ENCODE peak calls at places on chromosomes 16 and 17, in seven cellular contexts. One of them, this sample, is unnamed.

GRCh38 chr17:30323895-30324319 is 9.9 kb downstream of the TMIGD1 start:
- DNase-seq in caudate nucleus: no peak
- DNase-seq in head of caudate nucleus: no peak
- DNase-seq in HS-27A: no peak
- DNase-seq in AG09319: no peak
- DNase-seq in EL: peak
- DNase-seq in putamen: no peak
- DNase-seq in this sample: no peak

GRCh38 chr16:85728879-85729278 is 22.0 kb downstream of the C16orf74 start:
- DNase-seq in caudate nucleus: no peak
- DNase-seq in head of caudate nucleus: no peak
- DNase-seq in HS-27A: no peak
- DNase-seq in AG09319: no peak
- DNase-seq in EL: no peak
- DNase-seq in putamen: no peak
- DNase-seq in this sample: no peak

GRCh38 chr16:397736-398332 is 835 bp downstream of the NME4 start:
- DNase-seq in caudate nucleus: peak
- DNase-seq in head of caudate nucleus: peak
- DNase-seq in HS-27A: no peak
- DNase-seq in AG09319: peak
- DNase-seq in EL: peak
- DNase-seq in putamen: peak
- DNase-seq in this sample: peak

GRCh38 chr17:76572201-76572910 is 13.3 kb downstream of the ST6GALNAC2 start:
- DNase-seq in caudate nucleus: no peak
- DNase-seq in head of caudate nucleus: no peak
- DNase-seq in HS-27A: no peak
- DNase-seq in AG09319: no peak
- DNase-seq in EL: no peak
- DNase-seq in putamen: no peak
- DNase-seq in this sample: no peak

GRCh38 chr17:29617125-29617480 is 5.6 kb downstream of the CORO6 start:
- DNase-seq in caudate nucleus: peak
- DNase-seq in head of caudate nucleus: peak
- DNase-seq in HS-27A: no peak
- DNase-seq in AG09319: no peak
- DNase-seq in EL: peak
- DNase-seq in putamen: peak
- DNase-seq in this sample: peak

GRCh38 chr16:21023509-21024202 is 123.1 kb downstream of the LYRM1 start:
- DNase-seq in caudate nucleus: no peak
- DNase-seq in head of caudate nucleus: no peak
- DNase-seq in HS-27A: no peak
- DNase-seq in AG09319: no peak
- DNase-seq in EL: no peak
- DNase-seq in putamen: no peak
- DNase-seq in this sample: no peak

GRCh38 chr16:62391940-62392339 is 355.7 kb upstream of the CDH8 start:
- DNase-seq in caudate nucleus: no peak
- DNase-seq in head of caudate nucleus: no peak
- DNase-seq in HS-27A: no peak
- DNase-seq in AG09319: no peak
- DNase-seq in EL: no peak
- DNase-seq in putamen: no peak
- DNase-seq in this sample: no peak

GRCh38 chr17:21500064-21500463 is 123.9 kb downstream of the KCNJ12 start:
- DNase-seq in caudate nucleus: no peak
- DNase-seq in head of caudate nucleus: no peak
- DNase-seq in HS-27A: no peak
- DNase-seq in AG09319: no peak
- DNase-seq in EL: no peak
- DNase-seq in putamen: no peak
- DNase-seq in this sample: no peak

GRCh38 chr16:85924675-85925074 is 25.7 kb downstream of the IRF8 start:
- DNase-seq in caudate nucleus: no peak
- DNase-seq in head of caudate nucleus: peak
- DNase-seq in HS-27A: no peak
- DNase-seq in AG09319: no peak
- DNase-seq in EL: no peak
- DNase-seq in putamen: peak
- DNase-seq in this sample: no peak

GRCh38 chr17:39195568-39196160 is 1.8 kb downstream of the CACNB1 start:
- DNase-seq in caudate nucleus: no peak
- DNase-seq in head of caudate nucleus: no peak
- DNase-seq in HS-27A: no peak
- DNase-seq in AG09319: no peak
- DNase-seq in EL: no peak
- DNase-seq in putamen: no peak
- DNase-seq in this sample: no peak

GRCh38 chr17:79864617-79865250 is 25.5 kb upstream of the CBX4 start:
- DNase-seq in caudate nucleus: no peak
- DNase-seq in head of caudate nucleus: no peak
- DNase-seq in HS-27A: no peak
- DNase-seq in AG09319: no peak
- DNase-seq in EL: no peak
- DNase-seq in putamen: no peak
- DNase-seq in this sample: no peak

GRCh38 chr17:33523577-33523981 is 230.5 kb upstream of the ASIC2 start:
- DNase-seq in caudate nucleus: no peak
- DNase-seq in head of caudate nucleus: peak
- DNase-seq in HS-27A: no peak
- DNase-seq in AG09319: no peak
- DNase-seq in EL: no peak
- DNase-seq in putamen: no peak
- DNase-seq in this sample: peak

GRCh38 chr16:57639172-57639571 is 10.7 kb downstream of the ADGRG1 start:
- DNase-seq in caudate nucleus: peak
- DNase-seq in head of caudate nucleus: peak
- DNase-seq in HS-27A: no peak
- DNase-seq in AG09319: no peak
- DNase-seq in EL: no peak
- DNase-seq in putamen: peak
- DNase-seq in this sample: peak

GRCh38 chr17:82767041-82767754 is 15.3 kb downstream of the TBCD start:
- DNase-seq in caudate nucleus: peak
- DNase-seq in head of caudate nucleus: peak
- DNase-seq in HS-27A: no peak
- DNase-seq in AG09319: no peak
- DNase-seq in EL: peak
- DNase-seq in putamen: peak
- DNase-seq in this sample: peak

GRCh38 chr17:6677158-6677831 is 25.7 kb downstream of the C17orf100 start:
- DNase-seq in caudate nucleus: no peak
- DNase-seq in head of caudate nucleus: no peak
- DNase-seq in HS-27A: no peak
- DNase-seq in AG09319: no peak
- DNase-seq in EL: peak
- DNase-seq in putamen: no peak
- DNase-seq in this sample: no peak

GRCh38 chr17:82923366-82924113 is 83.7 kb upstream of the ZNF750 start:
- DNase-seq in caudate nucleus: no peak
- DNase-seq in head of caudate nucleus: no peak
- DNase-seq in HS-27A: no peak
- DNase-seq in AG09319: no peak
- DNase-seq in EL: no peak
- DNase-seq in putamen: no peak
- DNase-seq in this sample: no peak

GRCh38 chr17:19248923-19249574 is 11.9 kb downstream of the EPN2 start:
- DNase-seq in caudate nucleus: no peak
- DNase-seq in head of caudate nucleus: peak
- DNase-seq in HS-27A: peak
- DNase-seq in AG09319: peak
- DNase-seq in EL: peak
- DNase-seq in putamen: no peak
- DNase-seq in this sample: peak

GRCh38 chr17:57707892-57708291 is 37.2 kb downstream of the CCDC182 start:
- DNase-seq in caudate nucleus: no peak
- DNase-seq in head of caudate nucleus: peak
- DNase-seq in HS-27A: no peak
- DNase-seq in AG09319: no peak
- DNase-seq in EL: no peak
- DNase-seq in putamen: peak
- DNase-seq in this sample: peak

GRCh38 chr17:83199500-83200201 is 120.2 kb downstream of the METRNL start:
- DNase-seq in caudate nucleus: no peak
- DNase-seq in head of caudate nucleus: no peak
- DNase-seq in HS-27A: no peak
- DNase-seq in AG09319: no peak
- DNase-seq in EL: peak
- DNase-seq in putamen: no peak
- DNase-seq in this sample: no peak

GRCh38 chr16:89934611-89935553 is 11.7 kb downstream of the TUBB3 start:
- DNase-seq in caudate nucleus: no peak
- DNase-seq in head of caudate nucleus: no peak
- DNase-seq in HS-27A: no peak
- DNase-seq in AG09319: no peak
- DNase-seq in EL: no peak
- DNase-seq in putamen: no peak
- DNase-seq in this sample: no peak

GRCh38 chr17:60901222-60901621 is 223.6 kb downstream of the BCAS3 start:
- DNase-seq in caudate nucleus: no peak
- DNase-seq in head of caudate nucleus: no peak
- DNase-seq in HS-27A: no peak
- DNase-seq in AG09319: no peak
- DNase-seq in EL: peak
- DNase-seq in putamen: no peak
- DNase-seq in this sample: no peak

GRCh38 chr17:69822314-69822875 is 252.6 kb upstream of the KCNJ16 start:
- DNase-seq in caudate nucleus: no peak
- DNase-seq in head of caudate nucleus: no peak
- DNase-seq in HS-27A: no peak
- DNase-seq in AG09319: no peak
- DNase-seq in EL: no peak
- DNase-seq in putamen: no peak
- DNase-seq in this sample: no peak

GRCh38 chr16:4949986-4950385 is 8.1 kb upstream of the SEC14L5 start:
- DNase-seq in caudate nucleus: no peak
- DNase-seq in head of caudate nucleus: no peak
- DNase-seq in HS-27A: no peak
- DNase-seq in AG09319: no peak
- DNase-seq in EL: no peak
- DNase-seq in putamen: no peak
- DNase-seq in this sample: no peak

GRCh38 chr16:72722552-72722951 is 325.4 kb downstream of the ZFHX3 start:
- DNase-seq in caudate nucleus: no peak
- DNase-seq in head of caudate nucleus: peak
- DNase-seq in HS-27A: no peak
- DNase-seq in AG09319: no peak
- DNase-seq in EL: no peak
- DNase-seq in putamen: peak
- DNase-seq in this sample: peak

This sample was measured in Ammon's horn.